ENCODE peak calls at places on chromosomes 6 and 20, in six cellular contexts. F, E, Q, O, K and X are unnamed samples.

GRCh38 chr6:108116781-108117426 is 42.4 kb upstream of the OSTM1 start:
- DNase-seq in O (no peak), Q (no peak), K (no peak), F (no peak), E (no peak), X (no peak)

GRCh38 chr20:57082546-57082945 is 183.9 kb downstream of the BMP7 start:
- DNase-seq in F (no peak), K (no peak), O (no peak), E (no peak), Q (peak; percentile 62), X (no peak)

GRCh38 chr20:16479666-16480065 is 93.6 kb downstream of the KIF16B start:
- DNase-seq in E (no peak), O (no peak), K (no peak), Q (no peak), F (no peak), X (no peak)

GRCh38 chr6:161021978-161022743 is 30.6 kb downstream of the MAP3K4 start:
- DNase-seq in Q (no peak), O (no peak), K (no peak), E (no peak), F (no peak), X (no peak)

GRCh38 chr6:37696220-37696840 is 1.4 kb downstream of the MDGA1 start:
- DNase-seq in F (no peak), K (no peak), E (peak; percentile 63), Q (peak; percentile 82), O (peak; percentile 94), X (no peak)

GRCh38 chr6:109314313-109314712 is 68.0 kb downstream of the CD164 start:
- DNase-seq in O (no peak), F (no peak), Q (no peak), K (no peak), E (no peak), X (no peak)

GRCh38 chr6:29011276-29011734 is 6.2 kb upstream of the ZNF311 start:
- DNase-seq in K (peak; percentile 16), O (peak; percentile 92), F (no peak), Q (peak; percentile 68), E (peak; percentile 69), X (no peak)

GRCh38 chr6:33744895-33745546 is 1.7 kb downstream of the IP6K3 start:
- DNase-seq in O (peak; percentile 59), F (no peak), Q (no peak), K (no peak), E (no peak), X (no peak)

GRCh38 chr6:166595061-166595780 is 8.7 kb upstream of the RAMACL start:
- DNase-seq in K (peak; percentile 69), O (peak; percentile 87), Q (no peak), E (peak; percentile 94), F (no peak), X (no peak)

GRCh38 chr6:26312501-26313390 is 52.3 kb upstream of the BTN3A2 start:
- DNase-seq in O (peak; percentile 83), E (peak; percentile 96), Q (peak; percentile 82), F (peak; percentile 84), K (no peak), X (peak; percentile 85)

GRCh38 chr20:17525650-17526049 is 5.5 kb downstream of the BFSP1 start:
- DNase-seq in O (no peak), K (no peak), F (peak; percentile 41), Q (no peak), E (peak; percentile 31), X (no peak)

GRCh38 chr6:99241905-99242534 is 107.5 kb downstream of the FAXC start:
- DNase-seq in E (peak; percentile 30), Q (no peak), F (no peak), O (no peak), K (peak; percentile 1), X (no peak)

GRCh38 chr6:11140061-11140460 is 28.5 kb upstream of the ERVFRD-1 start:
- DNase-seq in O (no peak), F (no peak), E (peak; percentile 23), K (no peak), Q (no peak), X (no peak)

GRCh38 chr6:142867988-142868818 is 76.8 kb downstream of the HIVEP2 start:
- DNase-seq in E (peak; percentile 92), O (no peak), K (no peak), Q (no peak), F (peak; percentile 25), X (no peak)

GRCh38 chr6:35051997-35052583 is 89.0 kb downstream of the TCP11 start:
- DNase-seq in F (no peak), E (no peak), K (no peak), O (no peak), Q (no peak), X (no peak)

GRCh38 chr6:35050291-35050987 is 90.7 kb downstream of the TCP11 start:
- DNase-seq in E (no peak), K (no peak), Q (no peak), O (peak; percentile 36), F (no peak), X (no peak)

GRCh38 chr6:35049885-35050284 is 91.3 kb downstream of the TCP11 start:
- DNase-seq in F (no peak), Q (no peak), E (peak; percentile 79), K (no peak), O (peak; percentile 91), X (no peak)

GRCh38 chr6:35050988-35051330 is 90.2 kb downstream of the TCP11 start:
- DNase-seq in O (no peak), Q (no peak), E (no peak), K (no peak), F (no peak), X (no peak)

DNA sequence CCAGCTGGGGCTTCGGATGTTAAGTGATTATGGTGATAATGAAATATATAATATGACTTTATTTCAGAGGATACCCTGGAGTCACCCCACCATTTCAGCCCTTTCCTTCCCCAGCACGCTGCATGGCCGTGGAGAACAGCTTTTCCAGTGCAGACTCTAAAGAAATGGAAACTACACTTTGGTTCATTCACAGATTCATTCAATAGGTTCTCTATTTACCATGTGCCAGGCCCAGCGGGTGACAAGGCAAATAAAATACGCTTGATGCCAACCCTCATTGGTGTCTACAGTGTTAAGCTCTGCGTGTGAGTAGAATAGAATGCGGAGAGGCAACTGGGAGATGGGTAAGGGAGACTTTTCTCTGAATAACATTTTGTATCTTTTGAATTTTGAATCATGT is 89.7 kb downstream of the TCP11 start:
- DNase-seq in K (no peak), O (no peak), Q (no peak), E (no peak), F (no peak), X (no peak)
- TF ChIP-seq CTCF in K (no peak), O (no peak), Q (no peak), E (no peak), F (no peak), X (no peak)

DNA sequence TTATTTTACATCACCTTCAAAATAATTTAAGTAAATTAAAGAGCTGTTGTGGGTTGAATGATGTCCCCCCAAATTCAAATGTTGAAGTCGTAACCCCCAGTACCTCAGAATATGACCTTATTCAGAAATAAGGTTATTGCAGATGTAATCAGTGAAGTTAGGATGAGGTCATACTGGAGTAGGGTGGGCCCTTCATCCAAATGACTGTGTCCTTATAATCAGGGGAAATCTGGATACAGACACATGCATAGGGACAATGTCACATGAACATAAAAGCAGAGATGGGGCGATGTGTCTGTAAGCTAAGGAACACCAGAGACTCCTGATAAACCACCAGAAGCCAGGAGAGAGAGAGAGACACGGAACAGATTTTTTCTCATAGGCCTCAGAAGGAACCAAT is 13.3 kb upstream of the IL20RA start:
- DNase-seq in K (no peak), O (no peak), F (no peak), E (no peak), Q (no peak), X (no peak)
- H3K4me3 ChIP-seq in K (no peak overlapping the region), O (no peak overlapping the region), F (no peak overlapping the region), E (no peak overlapping the region), Q (no peak overlapping the region), X (no peak overlapping the region)

GRCh38 chr6:130288065-130288464 is 65.3 kb upstream of the SAMD3 start:
- DNase-seq in O (no peak), K (no peak), F (no peak), Q (no peak), E (peak; percentile 17), X (no peak)

GRCh38 chr6:130276507-130276906 is 53.8 kb upstream of the SAMD3 start:
- DNase-seq in O (no peak), K (no peak), E (no peak), Q (no peak), F (no peak), X (no peak)

DNA sequence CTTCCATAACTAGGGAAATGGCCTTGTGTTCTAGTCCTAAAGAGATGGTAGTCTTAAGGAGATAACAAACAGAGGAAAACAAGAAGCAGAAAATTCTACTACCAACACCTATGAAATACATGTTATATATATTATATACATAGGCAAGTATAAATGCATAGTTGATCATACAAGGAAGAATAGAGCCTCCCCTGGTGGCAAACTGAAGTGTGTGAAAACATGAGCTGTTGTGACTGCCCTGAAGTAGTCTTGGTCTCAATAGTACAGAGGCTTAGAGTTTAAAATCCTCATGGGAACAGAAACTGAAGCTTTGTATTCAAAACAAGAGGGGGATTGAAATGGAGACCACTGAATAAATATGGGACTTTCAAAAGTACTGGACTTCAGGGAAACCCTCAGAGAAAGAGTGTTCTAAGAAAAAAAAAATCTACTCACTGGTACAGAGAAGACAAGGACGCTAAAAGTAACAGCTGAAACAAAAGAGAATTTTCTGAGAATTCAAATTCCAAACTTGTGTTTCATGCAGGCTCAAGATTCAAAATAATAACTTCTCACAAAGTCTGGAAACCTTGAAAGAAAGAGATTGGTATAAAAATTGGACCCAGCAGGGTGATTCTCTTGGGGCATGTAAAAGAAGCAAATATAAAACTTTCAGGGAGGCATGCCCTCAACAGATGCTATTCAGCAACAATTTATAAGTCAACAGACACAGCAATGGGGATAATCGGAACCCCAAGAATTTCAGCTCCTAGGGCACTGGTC is 59.7 kb upstream of the SAMD3 start:
- DNase-seq in F (no peak), Q (no peak), O (no peak), E (peak; percentile 13), K (no peak), X (peak; percentile 18)
- TF ChIP-seq CTCF in F (no peak), Q (no peak), O (peak; percentile 66), E (peak; percentile 46), K (peak; percentile 20), X (peak; percentile 63)

GRCh38 chr20:308427-309038 is 11.2 kb downstream of the ZCCHC3 start:
- DNase-seq in O (no peak), Q (no peak), E (no peak), K (no peak), F (no peak), X (no peak)

GRCh38 chr20:311603-312002 is 13.7 kb upstream of the SOX12 start:
- DNase-seq in O (no peak), K (no peak), F (no peak), Q (no peak), E (no peak), X (no peak)

GRCh38 chr20:310645-311044 is 13.3 kb downstream of the ZCCHC3 start:
- DNase-seq in Q (no peak), E (no peak), F (no peak), K (no peak), O (no peak), X (no peak)

GRCh38 chr20:309841-310644 is 12.7 kb downstream of the ZCCHC3 start:
- DNase-seq in K (peak; percentile 98), O (peak; percentile 99), Q (peak; percentile 99), E (peak; percentile 100), F (peak; percentile 94), X (peak; percentile 85)

GRCh38 chr20:309306-309840 is 12.0 kb downstream of the ZCCHC3 start:
- DNase-seq in F (no peak), E (no peak), K (no peak), O (peak; percentile 48), Q (no peak), X (no peak)
- H3K4me3 ChIP-seq in F (no peak overlapping the region), E (peak overlapping the region; percentile 20), K (peak overlapping the region; percentile 31), O (peak overlapping the region; percentile 78), Q (peak overlapping the region; percentile 62), X (no peak overlapping the region)